ENCODE peak calls at places on chromosomes 5 and 9, in six cellular contexts. G is GM13977; Z is NCI-H1436; R is fibroblast of mammary gland; T is stimulated activated effector memory CD8-positive, alpha-beta T cell treated with anti-CD3 and anti-CD28 coated beads, Interleukin-12 subunit alpha, Interleukin-12 subunit beta, amount 100 ng/mL, for 72 hours; O is right atrium auricular region. F is an unnamed sample.

GRCh38 chr5:34657550-34657921 is 1.4 kb downstream of the RAI14 start:
- DNase-seq in G (no peak), Z (no peak), R (peak), T (no peak), O (no peak), F (no peak)

GRCh38 chr9:108889649-108890067 is 27.6 kb downstream of the ACTL7A start:
- DNase-seq in G (no peak), Z (no peak), R (peak), T (no peak), O (no peak), F (no peak)

GRCh38 chr5:138985683-138986082 is 110.5 kb upstream of the LRRTM2 start:
- DNase-seq in G (no peak), Z (no peak), R (no peak), T (no peak), O (peak), F (no peak)

GRCh38 chr9:36173861-36174260 is 4.7 kb downstream of the CCIN start:
- DNase-seq in G (no peak), Z (no peak), R (no peak), T (no peak), O (no peak), F (no peak)

GRCh38 chr9:77933976-77934375 is 97.6 kb downstream of the GNAQ start:
- DNase-seq in G (no peak), Z (no peak), R (no peak), T (no peak), O (no peak), F (no peak)

GRCh38 chr9:70816891-70817290 is 304.5 kb downstream of the TRPM3 start:
- DNase-seq in G (no peak), Z (no peak), R (no peak), T (no peak), O (no peak), F (no peak)

GRCh38 chr9:93648836-93649235 is 72.5 kb downstream of the PHF2 start:
- DNase-seq in G (no peak), Z (no peak), R (no peak), T (no peak), O (peak), F (no peak)

GRCh38 chr5:141848771-141849370 is 29.3 kb downstream of the PCDH1 start:
- DNase-seq in G (no peak), Z (no peak), R (peak), T (peak), O (peak), F (peak)

GRCh38 chr9:136303066-136303824 is 649 bp downstream of the CCDC187 start:
- DNase-seq in G (no peak), Z (no peak), R (no peak), T (no peak), O (no peak), F (no peak)

GRCh38 chr5:82331557-82331956 is 53.4 kb upstream of the RPS23 start:
- DNase-seq in G (no peak), Z (no peak), R (no peak), T (no peak), O (no peak), F (no peak)

GRCh38 chr9:131203438-131204219 is 72.7 kb downstream of the FAM78A start:
- DNase-seq in G (peak), Z (no peak), R (no peak), T (no peak), O (no peak), F (no peak)

F was measured in epithelial cell of prostate.